ENCODE peak calls at places on chromosomes 4 and X, in ten cellular contexts. L is tibial artery; N is endothelial cell of umbilical vein; Q is cardiac septum; O is stromal cell of bone marrow; H is stimulated activated CD4-positive, alpha-beta T cell treated with anti-CD3 and anti-CD28 coated beads, Interleukin-2, amount 100 ng/mL, for 48 hours; Y is CD8-positive, alpha-beta memory T cell; R is HT1080; D is ureter; J is nucleus accumbens. U is an unnamed sample.

GRCh38 chr4:912548-913279 is 19.4 kb downstream of the GAK start:
- DNase-seq in L (peak; percentile 38), N (no peak), Q (peak; percentile 43), O (no peak), H (no peak), Y (no peak), R (no peak), D (no peak), J (no peak), U (no peak)

GRCh38 chr4:5724377-5724776 is 13.4 kb downstream of the EVC start:
- DNase-seq in L (no peak), N (no peak), Q (no peak), O (no peak), H (no peak), Y (no peak), R (no peak), D (no peak), J (no peak), U (no peak)

GRCh38 chr4:40334591-40335507 is at the start of gene CHRNA9:
- DNase-seq in L (no peak), N (no peak), Q (no peak), O (no peak), H (no peak), Y (no peak), R (no peak), D (no peak), J (no peak), U (no peak)

GRCh38 chr4:125836597-125837195 is 521.9 kb downstream of the FAT4 start:
- DNase-seq in L (no peak), N (peak; percentile 11), Q (no peak), O (no peak), H (no peak), Y (no peak), R (peak; percentile 23), D (no peak), J (no peak), U (no peak)

GRCh38 chr4:47615385-47615784 is 130.3 kb downstream of the ATP10D start:
- DNase-seq in L (no peak), N (no peak), Q (no peak), O (peak; percentile 12), H (no peak), Y (no peak), R (peak; percentile 48), D (no peak), J (no peak), U (no peak)

GRCh38 chr4:88880501-88881226 is 176.3 kb downstream of the FAM13A start:
- DNase-seq in L (no peak), N (no peak), Q (no peak), O (no peak), H (no peak), Y (no peak), R (peak; percentile 3), D (no peak), J (no peak), U (no peak)

GRCh38 chr4:188109157-188109755 is at the start of gene TRIML2:
- DNase-seq in L (no peak), N (no peak), Q (no peak), O (no peak), H (no peak), Y (no peak), R (peak; percentile 36), D (no peak), J (no peak), U (no peak)

GRCh38 chr4:40672528-40673522 is 43.2 kb upstream of the RBM47 start:
- DNase-seq in L (peak; percentile 68), N (peak; percentile 78), Q (no peak), O (peak; percentile 77), H (no peak), Y (no peak), R (peak; percentile 98), D (no peak), J (no peak), U (no peak)

GRCh38 chr4:139643042-139643895 is 22.4 kb upstream of the MGST2 start:
- DNase-seq in L (no peak), N (no peak), Q (no peak), O (no peak), H (no peak), Y (no peak), R (no peak), D (no peak), J (no peak), U (no peak)

GRCh38 chr4:3682236-3683076 is 83.7 kb upstream of the ADRA2C start:
- DNase-seq in L (peak; percentile 50), N (no peak), Q (no peak), O (no peak), H (no peak), Y (no peak), R (no peak), D (no peak), J (no peak), U (no peak)

GRCh38 chrX:101450951-101451350 is 34.3 kb upstream of the ARMCX4 start:
- DNase-seq in L (no peak), N (no peak), Q (no peak), O (peak; percentile 19), H (no peak), Y (no peak), R (peak; percentile 2), D (peak; percentile 64), J (no peak), U (no peak)

GRCh38 chr4:39635023-39635422 is 3.6 kb downstream of the SMIM14 start:
- DNase-seq in L (no peak), N (no peak), Q (no peak), O (no peak), H (no peak), Y (no peak), R (no peak), D (peak; percentile 62), J (no peak), U (no peak)

GRCh38 chr4:168480991-168481588 is 798 bp upstream of the DDX60L start:
- DNase-seq in L (no peak), N (peak; percentile 88), Q (no peak), O (peak; percentile 50), H (no peak), Y (peak; percentile 36), R (peak; percentile 87), D (no peak), J (no peak), U (no peak)

GRCh38 chr4:85127653-85128052 is 161.2 kb upstream of the WDFY3 start:
- DNase-seq in L (no peak), N (peak; percentile 17), Q (no peak), O (no peak), H (no peak), Y (no peak), R (peak; percentile 51), D (no peak), J (no peak), U (peak; percentile 23)

GRCh38 chr4:108359130-108359709 is 190.5 kb upstream of the LEF1 start:
- DNase-seq in L (no peak), N (no peak), Q (no peak), O (no peak), H (no peak), Y (no peak), R (no peak), D (no peak), J (no peak), U (no peak)

GRCh38 chrX:2855761-2856160 is 27.0 kb downstream of the GYG2 start:
- DNase-seq in L (no peak), N (no peak), Q (no peak), O (no peak), H (no peak), Y (no peak), R (no peak), D (no peak), J (no peak), U (no peak)

GRCh38 chrX:28787206-28787605 is 200.0 kb downstream of the IL1RAPL1 start:
- DNase-seq in L (no peak), N (peak; percentile 40), Q (no peak), O (peak; percentile 8), H (no peak), Y (no peak), R (peak; percentile 81), D (no peak), J (no peak), U (no peak)

GRCh38 chr4:121679267-121679666 is 17.5 kb downstream of the ANXA5 start:
- DNase-seq in L (no peak), N (no peak), Q (no peak), O (no peak), H (no peak), Y (no peak), R (no peak), D (no peak), J (no peak), U (no peak)

GRCh38 chr4:88674989-88675388 is 22.6 kb downstream of the NAP1L5 start:
- DNase-seq in L (no peak), N (no peak), Q (no peak), O (no peak), H (no peak), Y (no peak), R (peak; percentile 44), D (no peak), J (no peak), U (no peak)

GRCh38 chr4:94516067-94516466 is 64.3 kb downstream of the PDLIM5 start:
- DNase-seq in L (no peak), N (no peak), Q (no peak), O (peak; percentile 59), H (no peak), Y (no peak), R (peak; percentile 71), D (no peak), J (no peak), U (no peak)

GRCh38 chr4:88158360-88159136 is at the start of gene ABCG2:
- DNase-seq in L (no peak), N (peak; percentile 72), Q (no peak), O (no peak), H (peak; percentile 30), Y (peak; percentile 21), R (peak; percentile 61), D (no peak), J (no peak), U (no peak)

GRCh38 chr4:128386761-128387599 is 99.4 kb upstream of the PGRMC2 start:
- DNase-seq in L (peak; percentile 98), N (peak; percentile 94), Q (peak; percentile 91), O (peak; percentile 97), H (no peak), Y (no peak), R (peak; percentile 96), D (peak; percentile 93), J (peak; percentile 56), U (no peak)

GRCh38 chr4:2251073-2251794 is 9.3 kb upstream of the HAUS3 start:
- DNase-seq in L (no peak), N (no peak), Q (peak; percentile 72), O (no peak), H (no peak), Y (no peak), R (no peak), D (peak; percentile 37), J (no peak), U (peak; percentile 17)

GRCh38 chrX:19342331-19342906 is 1.3 kb upstream of the PDHA1 start:
- DNase-seq in L (no peak), N (no peak), Q (no peak), O (no peak), H (no peak), Y (no peak), R (no peak), D (no peak), J (no peak), U (no peak)

GRCh38 chrX:149829751-149830191 is 48.0 kb downstream of the MAGEA9 start:
- DNase-seq in L (no peak), N (no peak), Q (no peak), O (peak; percentile 3), H (no peak), Y (peak; percentile 34), R (peak; percentile 61), D (no peak), J (no peak), U (no peak)

GRCh38 chrX:17242470-17242869 is 132.5 kb upstream of the NHS start:
- DNase-seq in L (peak; percentile 59), N (peak; percentile 62), Q (no peak), O (peak; percentile 27), H (peak; percentile 15), Y (no peak), R (peak; percentile 28), D (peak; percentile 59), J (peak; percentile 1), U (peak; percentile 43)

GRCh38 chrX:136689441-136689840 is 41.5 kb downstream of the CD40LG start:
- DNase-seq in L (no peak), N (no peak), Q (no peak), O (no peak), H (no peak), Y (no peak), R (no peak), D (no peak), J (no peak), U (no peak)